ENCODE peak calls at places on chromosomes 1 and 21, in seven cellular contexts. W, A, L, F, C, N and T are unnamed samples.

GRCh38 chr1:168811213-168811612 is 82.2 kb upstream of the DPT start:
- DNase-seq in L (no peak), F (no peak), C (no peak), W (no peak), A (no peak), N (no peak), T (no peak)

GRCh38 chr21:42671778-42672593 is 18.6 kb downstream of the PDE9A start:
- DNase-seq in C (no peak), F (no peak), N (no peak), W (no peak), A (no peak), L (no peak), T (no peak)

GRCh38 chr1:235207202-235207565 is 46.1 kb upstream of the RBM34 start:
- DNase-seq in W (no peak), A (no peak), L (no peak), F (no peak), N (no peak), C (no peak), T (no peak)

GRCh38 chr1:11041048-11041447 is 6.0 kb downstream of the MASP2 start:
- DNase-seq in L (no peak), N (no peak), F (no peak), W (no peak), A (no peak), C (no peak), T (no peak)

GRCh38 chr1:169696273-169697100 is 14.9 kb downstream of the SELL start:
- DNase-seq in F (peak; percentile 34), L (no peak), W (no peak), C (no peak), A (no peak), N (no peak), T (no peak)

GRCh38 chr1:12622506-12622905 is 4.5 kb upstream of the DHRS3 start:
- DNase-seq in L (no peak), W (no peak), F (peak; percentile 36), C (no peak), A (no peak), N (no peak), T (no peak)

GRCh38 chr1:218674280-218674773 is 329.2 kb downstream of the TGFB2 start:
- DNase-seq in W (no peak), C (peak; percentile 40), L (no peak), A (no peak), F (peak; percentile 69), N (no peak), T (no peak)

GRCh38 chr1:207470927-207471326 is 16.8 kb downstream of the CR2 start:
- DNase-seq in N (no peak), C (no peak), L (no peak), W (no peak), F (no peak), A (no peak), T (no peak)

GRCh38 chr21:44903689-44904088 is 17.0 kb downstream of the ITGB2 start:
- DNase-seq in L (no peak), N (no peak), C (no peak), W (no peak), F (no peak), A (no peak), T (no peak)

GRCh38 chr1:170704256-170704655 is 40.3 kb downstream of the PRRX1 start:
- DNase-seq in L (no peak), A (no peak), W (no peak), F (no peak), N (no peak), C (no peak), T (no peak)

GRCh38 chr1:98794196-98794886 is 132.8 kb downstream of the SNX7 start:
- DNase-seq in C (peak; percentile 30), F (peak; percentile 80), W (peak; percentile 36), L (no peak), A (no peak), N (peak; percentile 10), T (peak; percentile 16)

GRCh38 chr1:228799929-228800328 is 64.7 kb downstream of the RHOU start:
- DNase-seq in L (no peak), C (no peak), N (no peak), W (no peak), A (no peak), F (no peak), T (no peak)

GRCh38 chr21:29092102-29092959 is 18.9 kb upstream of the CCT8 start:
- DNase-seq in A (no peak), N (no peak), F (peak; percentile 15), W (no peak), C (no peak), L (no peak), T (no peak)

GRCh38 chr21:45947716-45948255 is 33.8 kb upstream of the COL6A1 start:
- DNase-seq in W (no peak), L (no peak), C (no peak), A (no peak), N (no peak), F (no peak), T (no peak)

GRCh38 chr21:35254006-35254751 is 205.1 kb upstream of the RUNX1 start:
- DNase-seq in F (no peak), L (no peak), A (no peak), N (no peak), C (no peak), W (peak; percentile 44), T (no peak)

GRCh38 chr1:61090546-61090945 is 8.2 kb downstream of the NFIA start:
- DNase-seq in C (no peak), W (no peak), L (no peak), A (no peak), F (no peak), N (no peak), T (no peak)

GRCh38 chr1:9010781-9011323 is 15.4 kb downstream of the SLC2A7 start:
- DNase-seq in L (no peak), C (peak; percentile 65), F (no peak), W (peak; percentile 64), N (no peak), A (no peak), T (no peak)
- TF ChIP-seq POLR2AphosphoS5 in L (no peak), C (no peak), F (no peak), W (no peak), N (no peak), A (peak; percentile 48), T (no peak)

GRCh38 chr1:109654519-109654918 is 1.4 kb upstream of the GSTM4 start:
- DNase-seq in F (no peak), W (no peak), N (no peak), C (no peak), A (no peak), L (no peak), T (no peak)

GRCh38 chr1:109657395-109657794 is 1.5 kb downstream of the GSTM4 start:
- DNase-seq in L (no peak), C (no peak), N (no peak), A (no peak), F (no peak), W (no peak), T (no peak)

GRCh38 chr1:109653286-109653685 is 2.6 kb upstream of the GSTM4 start:
- DNase-seq in W (no peak), A (no peak), N (no peak), F (no peak), L (no peak), C (no peak), T (no peak)

GRCh38 chr1:109657970-109658369 is 2.1 kb downstream of the GSTM4 start:
- DNase-seq in F (no peak), L (no peak), C (no peak), A (no peak), N (no peak), W (no peak), T (no peak)

DNA sequence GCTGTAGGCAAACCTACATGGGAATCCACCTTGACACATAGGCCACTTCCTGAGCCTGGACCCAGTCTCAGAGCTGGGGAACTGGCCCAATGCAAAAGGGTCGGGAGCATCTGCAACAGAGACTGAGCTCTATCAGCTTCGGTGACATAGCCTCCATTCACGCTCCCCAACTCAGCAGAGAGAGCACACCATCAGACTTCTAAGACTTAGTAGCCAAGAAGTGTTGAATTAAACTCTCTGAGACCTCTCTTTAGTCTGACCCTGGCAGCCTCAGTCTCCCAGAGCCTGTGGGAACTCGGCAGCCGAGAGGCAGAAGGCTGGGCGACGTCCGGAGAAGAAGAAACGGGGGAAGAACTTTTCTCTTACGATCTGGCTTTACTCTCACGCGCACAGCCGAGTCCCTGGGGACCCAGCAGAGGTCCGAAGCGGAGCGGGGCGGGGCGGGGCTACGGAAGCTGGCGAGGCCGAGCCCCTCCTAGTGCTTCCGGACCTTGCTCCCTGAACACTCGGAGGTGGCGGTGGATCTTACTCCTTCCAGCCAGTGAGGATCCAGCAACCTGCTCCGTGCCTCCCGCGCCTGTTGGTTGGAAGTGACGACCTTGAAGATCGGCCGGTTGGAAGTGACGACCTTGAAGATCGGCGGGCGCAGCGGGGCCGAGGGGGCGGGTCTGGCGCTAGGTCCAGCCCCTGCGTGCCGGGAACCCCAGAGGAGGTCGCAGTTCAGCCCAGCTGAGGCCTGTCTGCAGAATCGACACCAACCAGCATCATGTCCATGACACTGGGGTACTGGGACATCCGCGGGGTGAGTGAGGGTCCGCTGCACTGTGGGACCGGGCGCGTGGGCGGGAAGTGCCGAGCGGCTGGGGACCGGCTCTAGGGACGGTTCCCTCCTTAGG is at the start of gene GSTM4:
- DNase-seq in F (peak; percentile 69), L (peak; percentile 93), N (peak; percentile 84), W (peak; percentile 93), C (peak; percentile 86), A (peak; percentile 79), T (peak; percentile 86)
- TF ChIP-seq POLR2A in F (no peak), L (no peak), N (peak; percentile 42), W (peak; percentile 87), C (peak; percentile 54), A (no peak), T (peak; percentile 33)

GRCh38 chr1:46190539-46190938 is 7.7 kb downstream of the POMGNT1 start:
- DNase-seq in N (peak; percentile 1), L (no peak), C (no peak), A (no peak), F (no peak), W (no peak), T (no peak)
- TF ChIP-seq POLR2AphosphoS5 in N (no peak), L (no peak), C (no peak), A (no peak), F (no peak), W (no peak), T (no peak)

GRCh38 chr1:110049801-110050601 is 15.6 kb downstream of the STRIP1 start:
- DNase-seq in C (no peak), F (no peak), L (peak; percentile 50), W (no peak), N (no peak), A (no peak), T (no peak)
- TF ChIP-seq POLR2A in C (no peak), F (no peak), L (no peak), W (no peak), N (no peak), A (no peak), T (no peak)

GRCh38 chr1:160167580-160167979 is 16.2 kb downstream of the ATP1A4 start:
- DNase-seq in L (no peak), N (no peak), A (no peak), F (no peak), C (no peak), W (no peak), T (no peak)

GRCh38 chr1:160168609-160169369 is 17.4 kb downstream of the ATP1A4 start:
- DNase-seq in C (no peak), N (no peak), F (no peak), W (no peak), A (no peak), L (no peak), T (no peak)

GRCh38 chr1:160171352-160171751 is 19.0 kb upstream of the CASQ1 start:
- DNase-seq in N (no peak), L (no peak), C (no peak), W (no peak), F (no peak), A (no peak), T (no peak)

GRCh38 chr1:160168016-160168415 is 16.6 kb downstream of the ATP1A4 start:
- DNase-seq in C (no peak), N (no peak), L (no peak), W (no peak), F (no peak), A (no peak), T (no peak)

GRCh38 chr1:160169553-160170399 is 18.4 kb downstream of the ATP1A4 start:
- DNase-seq in W (no peak), A (no peak), L (no peak), N (no peak), F (no peak), C (no peak), T (peak; percentile 37)
- TF ChIP-seq POLR2AphosphoS5 in W (no peak), A (no peak), L (no peak), N (no peak), F (no peak), C (no peak), T (no peak)